ENCODE peak calls at places on chromosomes 5 and 9, in nine cellular contexts. J is OCI-LY7, N is transverse colon, L is H54, W is Caki2, Y is dorsolateral prefrontal cortex, G is neural progenitor cell, E is NCI-H1092, R is astrocyte of the spinal cord. V is an unnamed sample.

GRCh38 chr5:87081511-87082372 is 185.9 kb upstream of the RASA1 start:
- DNase-seq in J (peak), N (peak), L (no peak), W (no peak), Y (no peak), G (no peak), E (no peak), R (no peak), V (peak)

GRCh38 chr9:113599647-113600476 is 136.3 kb downstream of the RGS3 start:
- DNase-seq in J (no peak), N (no peak), L (no peak), W (no peak), Y (no peak), G (peak), E (no peak), R (peak), V (no peak)

GRCh38 chr9:86287013-86287412 is 4.7 kb upstream of the ISCA1 start:
- DNase-seq in J (peak), N (no peak), L (no peak), W (peak), Y (no peak), G (peak), E (no peak), R (peak), V (peak)

GRCh38 chr9:132497731-132498130 is 84.7 kb upstream of the BARHL1 start:
- DNase-seq in J (no peak), N (no peak), L (no peak), W (no peak), Y (no peak), G (no peak), E (no peak), R (no peak), V (no peak)

GRCh38 chr9:98929096-98929495 is 14.6 kb upstream of the COL15A1 start:
- DNase-seq in J (no peak), N (no peak), L (no peak), W (no peak), Y (no peak), G (no peak), E (no peak), R (peak), V (no peak)

GRCh38 chr5:168951341-168951740 is 349.6 kb downstream of the SLIT3 start:
- DNase-seq in J (no peak), N (no peak), L (no peak), W (no peak), Y (no peak), G (no peak), E (no peak), R (no peak), V (no peak)

GRCh38 chr9:10045598-10045997 is 567.2 kb downstream of the PTPRD start:
- DNase-seq in J (peak), N (no peak), L (no peak), W (no peak), Y (no peak), G (no peak), E (peak), R (peak), V (peak)

GRCh38 chr9:8486095-8486494 is 686.5 kb upstream of the DMAC1 start:
- DNase-seq in J (no peak), N (peak), L (peak), W (peak), Y (no peak), G (peak), E (peak), R (peak), V (no peak)

GRCh38 chr9:371349-371748 is 156.7 kb downstream of the DOCK8 start:
- DNase-seq in J (no peak), N (no peak), L (no peak), W (no peak), Y (no peak), G (no peak), E (no peak), R (no peak), V (no peak)

GRCh38 chr5:76402251-76402879 is 720 bp upstream of the IQGAP2 start:
- DNase-seq in J (peak), N (peak), L (no peak), W (no peak), Y (no peak), G (peak), E (no peak), R (peak), V (peak)

GRCh38 chr5:56632939-56633338 is 182.4 kb upstream of the MAP3K1 start:
- DNase-seq in J (no peak), N (no peak), L (no peak), W (no peak), Y (no peak), G (no peak), E (no peak), R (no peak), V (no peak)

GRCh38 chr9:121242955-121243346 is 25.0 kb upstream of the GSN start:
- DNase-seq in J (no peak), N (no peak), L (no peak), W (no peak), Y (no peak), G (no peak), E (no peak), R (no peak), V (no peak)

GRCh38 chr5:68151812-68152211 is 63.7 kb upstream of the PIK3R1 start:
- DNase-seq in J (no peak), N (no peak), L (no peak), W (no peak), Y (no peak), G (no peak), E (no peak), R (no peak), V (no peak)

GRCh38 chr5:3382151-3382550 is 213.5 kb upstream of the IRX1 start:
- DNase-seq in J (no peak), N (no peak), L (no peak), W (no peak), Y (no peak), G (no peak), E (no peak), R (no peak), V (no peak)

GRCh38 chr5:140725799-140726471 is 25.7 kb downstream of the ZMAT2 start:
- DNase-seq in J (no peak), N (peak), L (peak), W (peak), Y (no peak), G (peak), E (no peak), R (peak), V (no peak)

GRCh38 chr5:178422400-178422775 is 167.8 kb downstream of the COL23A1 start:
- DNase-seq in J (no peak), N (no peak), L (no peak), W (no peak), Y (no peak), G (no peak), E (no peak), R (no peak), V (no peak)

GRCh38 chr5:54148062-54148461 is 162.3 kb downstream of the ARL15 start:
- DNase-seq in J (no peak), N (no peak), L (no peak), W (no peak), Y (no peak), G (no peak), E (no peak), R (peak), V (no peak)

GRCh38 chr9:114034176-114034575 is 43.9 kb downstream of the AMBP start:
- DNase-seq in J (no peak), N (no peak), L (no peak), W (no peak), Y (peak), G (no peak), E (no peak), R (no peak), V (no peak)

GRCh38 chr9:136079211-136079915 is 15.7 kb downstream of the NACC2 start:
- DNase-seq in J (no peak), N (no peak), L (peak), W (no peak), Y (peak), G (peak), E (no peak), R (no peak), V (no peak)

GRCh38 chr9:97740848-97741821 is 44.0 kb upstream of the XPA start:
- DNase-seq in J (no peak), N (peak), L (no peak), W (no peak), Y (no peak), G (peak), E (peak), R (peak), V (no peak)

GRCh38 chr9:135608294-135608998 is 30.9 kb downstream of the GLT6D1 start:
- DNase-seq in J (no peak), N (no peak), L (no peak), W (no peak), Y (no peak), G (no peak), E (no peak), R (no peak), V (no peak)

GRCh38 chr5:107670927-107671741 is at the start of gene EFNA5:
- DNase-seq in J (peak), N (peak), L (peak), W (no peak), Y (peak), G (peak), E (no peak), R (peak), V (no peak)

GRCh38 chr9:129221233-129221632 is 43.2 kb upstream of the IER5L start:
- DNase-seq in J (peak), N (no peak), L (no peak), W (no peak), Y (no peak), G (no peak), E (no peak), R (no peak), V (no peak)

GRCh38 chr5:140357731-140358093 is 2.3 kb upstream of the SLC4A9 start:
- DNase-seq in J (peak), N (peak), L (peak), W (peak), Y (peak), G (peak), E (peak), R (peak), V (peak)

GRCh38 chr5:33984178-33984577 is 315 bp downstream of the SLC45A2 start:
- DNase-seq in J (no peak), N (no peak), L (no peak), W (no peak), Y (no peak), G (no peak), E (no peak), R (no peak), V (no peak)

GRCh38 chr9:93686880-93687236 is 110.5 kb downstream of the PHF2 start:
- DNase-seq in J (no peak), N (no peak), L (no peak), W (no peak), Y (no peak), G (no peak), E (no peak), R (no peak), V (no peak)

GRCh38 chr9:87964826-87965225 is 9.5 kb downstream of the CDK20 start:
- DNase-seq in J (no peak), N (no peak), L (no peak), W (no peak), Y (no peak), G (no peak), E (no peak), R (no peak), V (no peak)

GRCh38 chr5:153079396-153079795 is 411.1 kb upstream of the GRIA1 start:
- DNase-seq in J (no peak), N (no peak), L (no peak), W (no peak), Y (no peak), G (no peak), E (no peak), R (no peak), V (no peak)

GRCh38 chr5:135423158-135423925 is 23.8 kb downstream of the DCANP1 start:
- DNase-seq in J (no peak), N (no peak), L (no peak), W (no peak), Y (no peak), G (no peak), E (no peak), R (no peak), V (peak)

GRCh38 chr5:168889039-168889438 is 309.9 kb upstream of the PANK3 start:
- DNase-seq in J (no peak), N (no peak), L (no peak), W (no peak), Y (no peak), G (no peak), E (no peak), R (no peak), V (no peak)

GRCh38 chr5:167393328-167393727 is 898.1 kb upstream of the WWC1 start:
- DNase-seq in J (no peak), N (no peak), L (no peak), W (no peak), Y (no peak), G (no peak), E (no peak), R (no peak), V (no peak)

GRCh38 chr9:6417186-6417585 is 4.2 kb downstream of the UHRF2 start:
- DNase-seq in J (no peak), N (no peak), L (no peak), W (no peak), Y (no peak), G (no peak), E (no peak), R (no peak), V (peak)

GRCh38 chr5:145619806-145620205 is 215.3 kb downstream of the PRELID2 start:
- DNase-seq in J (no peak), N (no peak), L (no peak), W (no peak), Y (no peak), G (no peak), E (no peak), R (no peak), V (no peak)